ENCODE peak calls at places on chromosomes 2 and 18, in six cellular contexts. J is AG08396, M is NCI-H1694 treated with DMSO at 0.1 percent for 48 hours, Y is GM20000, D is fibroblast of lung, P is uterus. G is an unnamed sample.
A peak's percentile ranks its signal among the peaks of the same experiment; 100 is the strongest.

GRCh38 chr2:7792031-7792651 is 874.9 kb downstream of the RNF144A start:
- DNase-seq in P (no peak), D (no peak), J (no peak), Y (no peak), M (peak; percentile 56), G (peak; percentile 55)

GRCh38 chr2:5374736-5375135 is 317.4 kb upstream of the SOX11 start:
- DNase-seq in M (no peak), Y (no peak), D (no peak), J (no peak), P (no peak), G (no peak)

GRCh38 chr2:23626701-23627181 is 241.8 kb downstream of the KLHL29 start:
- DNase-seq in P (no peak), Y (no peak), M (no peak), D (no peak), J (no peak), G (no peak)

GRCh38 chr2:46024146-46024779 is 272.9 kb upstream of the EPAS1 start:
- DNase-seq in Y (no peak), M (no peak), J (no peak), D (no peak), P (no peak), G (no peak)

GRCh38 chr2:196131384-196131861 is 40.0 kb downstream of the STK17B start:
- DNase-seq in Y (peak; percentile 9), P (no peak), M (peak; percentile 27), J (no peak), D (peak; percentile 32), G (peak; percentile 13)

GRCh38 chr2:20103514-20103913 is 52.1 kb upstream of the LAPTM4A start:
- DNase-seq in D (no peak), Y (no peak), J (no peak), M (peak; percentile 32), P (no peak), G (no peak)

GRCh38 chr2:65311049-65311448 is 83.4 kb downstream of the ACTR2 start:
- DNase-seq in P (no peak), D (no peak), Y (no peak), J (no peak), M (no peak), G (no peak)

GRCh38 chr2:133839677-133840076 is 271.4 kb upstream of the NCKAP5 start:
- DNase-seq in J (no peak), M (no peak), P (no peak), Y (no peak), D (no peak), G (no peak)

GRCh38 chr2:136113767-136114070 is 4.2 kb downstream of the CXCR4 start:
- DNase-seq in D (no peak), M (no peak), Y (no peak), P (no peak), J (no peak), G (no peak)

GRCh38 chr2:207711750-207712487 is 479 bp downstream of the CCNYL1 start:
- DNase-seq in Y (peak; percentile 66), J (peak; percentile 65), P (no peak), M (no peak), D (peak; percentile 33), G (peak; percentile 14)

GRCh38 chr18:8848541-8848940 is 143.2 kb downstream of the MTCL1 start:
- DNase-seq in D (no peak), J (no peak), Y (no peak), P (no peak), M (no peak), G (no peak)

GRCh38 chr2:98744595-98744994 is 13.7 kb upstream of the MGAT4A start:
- DNase-seq in Y (no peak), J (no peak), D (no peak), P (no peak), M (no peak), G (no peak)

GRCh38 chr2:170714156-170715061 is 728 bp upstream of the SP5 start:
- DNase-seq in J (peak; percentile 55), D (no peak), Y (peak; percentile 74), M (no peak), P (peak; percentile 57), G (no peak)

GRCh38 chr18:59549797-59550516 is 147.3 kb downstream of the CCBE1 start:
- DNase-seq in P (no peak), Y (no peak), J (no peak), D (no peak), M (no peak), G (peak; percentile 35)

GRCh38 chr2:150639383-150639782 is 151.9 kb upstream of the RND3 start:
- DNase-seq in D (no peak), Y (no peak), P (no peak), M (no peak), J (no peak), G (no peak)

GRCh38 chr2:201235865-201236811 is 24.2 kb upstream of the CASP8 start:
- DNase-seq in M (peak; percentile 61), D (peak; percentile 88), P (peak; percentile 44), J (peak; percentile 73), Y (peak; percentile 61), G (peak; percentile 71)

GRCh38 chr2:144679942-144680341 is 160.0 kb upstream of the ZEB2 start:
- DNase-seq in Y (no peak), M (no peak), D (no peak), J (no peak), P (no peak), G (no peak)

GRCh38 chr18:76573325-76574025 is 78.4 kb upstream of the ZNF516 start:
- DNase-seq in P (no peak), M (no peak), D (peak; percentile 57), J (peak; percentile 51), Y (no peak), G (no peak)

GRCh38 chr2:41414486-41415230 is 633.2 kb upstream of the PKDCC start:
- DNase-seq in J (peak; percentile 7), P (no peak), Y (peak; percentile 21), D (peak; percentile 20), M (peak; percentile 37), G (peak; percentile 35)

GRCh38 chr18:63878343-63878742 is 9.2 kb upstream of the SERPINB2 start:
- DNase-seq in M (no peak), Y (no peak), J (no peak), P (no peak), D (peak; percentile 82), G (no peak)

GRCh38 chr18:61694236-61694635 is 198.6 kb downstream of the RNF152 start:
- DNase-seq in M (no peak), D (no peak), J (no peak), Y (no peak), P (no peak), G (no peak)

GRCh38 chr2:217943379-217944321 is 59.1 kb downstream of the TNS1 start:
- DNase-seq in M (peak; percentile 73), P (peak; percentile 87), D (peak; percentile 44), Y (no peak), J (peak; percentile 92), G (no peak)

GRCh38 chr18:76953186-76953982 is 131.0 kb downstream of the ZNF236 start:
- DNase-seq in Y (no peak), M (no peak), D (peak; percentile 48), P (peak; percentile 78), J (no peak), G (peak; percentile 41)

GRCh38 chr2:126783341-126783740 is 115.3 kb upstream of the TEX51 start:
- DNase-seq in D (no peak), P (no peak), J (no peak), Y (no peak), M (no peak), G (no peak)

GRCh38 chr2:191066281-191067233 is 52.6 kb upstream of the STAT1 start:
- DNase-seq in Y (no peak), J (no peak), P (no peak), M (no peak), D (no peak), G (no peak)

GRCh38 chr2:214591359-214591758 is 180.5 kb downstream of the VWC2L start:
- DNase-seq in M (no peak), D (no peak), P (no peak), J (no peak), Y (no peak), G (no peak)

GRCh38 chr2:110748489-110748867 is 16.1 kb downstream of the ACOXL start:
- DNase-seq in P (no peak), Y (peak; percentile 77), D (no peak), J (no peak), M (peak; percentile 13), G (no peak)

G was measured in cerebellar cortex.